ENCODE peak calls at places on chromosome 16, in four cellular contexts. S is H9, Q is mesendoderm, W is H1. I is an unnamed sample.

GRCh38 chr16:80366023-80366422 is 174.8 kb upstream of the DYNLRB2 start:
- DNase-seq in Q (no peak), W (no peak), S (no peak), I (no peak)

GRCh38 chr16:52953215-52953614 is 99.5 kb downstream of the CHD9NB start:
- DNase-seq in W (no peak), S (no peak), Q (no peak), I (no peak)

GRCh38 chr16:88569614-88569984 is 604 bp upstream of the ZC3H18 start:
- DNase-seq in S (no peak), Q (no peak), W (no peak), I (peak; percentile 7)

GRCh38 chr16:66484453-66485213 is 57.5 kb downstream of the BEAN1 start:
- DNase-seq in S (peak; percentile 26), W (no peak), Q (no peak), I (no peak)

GRCh38 chr16:87897563-87898505 is 28.5 kb upstream of the SLC7A5 start:
- DNase-seq in Q (no peak), S (no peak), W (no peak), I (no peak)

GRCh38 chr16:56667581-56668571 is at the start of gene MT1G:
- DNase-seq in W (no peak), Q (no peak), S (peak; percentile 50), I (no peak)

GRCh38 chr16:75007443-75007842 is 8.6 kb downstream of the ZNRF1 start:
- DNase-seq in Q (no peak), S (no peak), W (no peak), I (no peak)

GRCh38 chr16:74842413-74842812 is 67.8 kb upstream of the FA2H start:
- DNase-seq in S (no peak), Q (no peak), W (no peak), I (no peak)

GRCh38 chr16:24701521-24701951 is 27.9 kb upstream of the TNRC6A start:
- DNase-seq in S (no peak), Q (no peak), W (no peak), I (peak; percentile 51)

GRCh38 chr16:89094252-89094901 is 725 bp downstream of the ACSF3 start:
- DNase-seq in Q (peak; percentile 38), W (no peak), S (no peak), I (no peak)

GRCh38 chr16:89431158-89431584 is 59.2 kb downstream of the ANKRD11 start:
- DNase-seq in Q (no peak), S (no peak), W (no peak), I (peak; percentile 96)

GRCh38 chr16:56284521-56284920 is 93.2 kb downstream of the GNAO1 start:
- DNase-seq in Q (no peak), W (no peak), S (no peak), I (no peak)

GRCh38 chr16:11430601-11431317 is 85.5 kb downstream of the RMI2 start:
- DNase-seq in W (no peak), S (no peak), Q (no peak), I (no peak)

GRCh38 chr16:70725024-70725911 is 39.4 kb upstream of the MTSS2 start:
- DNase-seq in S (no peak), W (no peak), Q (no peak), I (no peak)

GRCh38 chr16:72927199-72928088 is 120.5 kb downstream of the ZFHX3 start:
- DNase-seq in W (no peak), Q (no peak), S (no peak), I (peak; percentile 97)

GRCh38 chr16:55499951-55500350 is 8.9 kb upstream of the LPCAT2 start:
- DNase-seq in S (no peak), Q (peak; percentile 43), W (no peak), I (peak; percentile 99)

GRCh38 chr16:75243667-75244224 is 7.7 kb downstream of the BCAR1 start:
- DNase-seq in W (no peak), Q (no peak), S (no peak), I (no peak)

GRCh38 chr16:81005644-81006471 is 827 bp downstream of the CMC2 start:
- DNase-seq in Q (peak; percentile 33), S (no peak), W (no peak), I (peak; percentile 23)

GRCh38 chr16:35176449-35176848 is 1717.0 kb downstream of the TP53TG3F start:
- DNase-seq in W (no peak), S (no peak), Q (no peak), I (no peak)

GRCh38 chr16:89615596-89616090 is 2.2 kb downstream of the DPEP1 start:
- DNase-seq in S (peak; percentile 71), Q (no peak), W (no peak), I (no peak)

GRCh38 chr16:8126313-8126712 is 464.0 kb downstream of the TMEM114 start:
- DNase-seq in Q (no peak), S (no peak), W (no peak), I (no peak)

GRCh38 chr16:53052519-53053501 is at the start of gene CHD9NB:
- DNase-seq in S (no peak), Q (peak; percentile 49), W (no peak), I (peak; percentile 86)

GRCh38 chr16:75244225-75244792 is 7.1 kb downstream of the BCAR1 start:
- DNase-seq in Q (no peak), W (no peak), S (no peak), I (peak; percentile 72)

GRCh38 chr16:88064011-88064888 is 113.0 kb downstream of the BANP start:
- DNase-seq in S (no peak), W (no peak), Q (no peak), I (peak; percentile 5)

GRCh38 chr16:51144203-51144602 is 6.9 kb downstream of the SALL1 start:
- DNase-seq in S (no peak), Q (no peak), W (no peak), I (no peak)
- H4K5ac ChIP-seq in S (no peak overlapping the region), Q (no peak overlapping the region), W (no peak overlapping the region), I (no peak overlapping the region)

GRCh38 chr16:29256501-29256981 is 150.0 kb downstream of the NPIPB11 start:
- DNase-seq in W (no peak), S (peak; percentile 47), Q (peak; percentile 7), I (no peak)
- H4K5ac ChIP-seq in W (no peak overlapping the region), S (no peak overlapping the region), Q (no peak overlapping the region), I (peak overlapping the region; percentile 96)

DNA sequence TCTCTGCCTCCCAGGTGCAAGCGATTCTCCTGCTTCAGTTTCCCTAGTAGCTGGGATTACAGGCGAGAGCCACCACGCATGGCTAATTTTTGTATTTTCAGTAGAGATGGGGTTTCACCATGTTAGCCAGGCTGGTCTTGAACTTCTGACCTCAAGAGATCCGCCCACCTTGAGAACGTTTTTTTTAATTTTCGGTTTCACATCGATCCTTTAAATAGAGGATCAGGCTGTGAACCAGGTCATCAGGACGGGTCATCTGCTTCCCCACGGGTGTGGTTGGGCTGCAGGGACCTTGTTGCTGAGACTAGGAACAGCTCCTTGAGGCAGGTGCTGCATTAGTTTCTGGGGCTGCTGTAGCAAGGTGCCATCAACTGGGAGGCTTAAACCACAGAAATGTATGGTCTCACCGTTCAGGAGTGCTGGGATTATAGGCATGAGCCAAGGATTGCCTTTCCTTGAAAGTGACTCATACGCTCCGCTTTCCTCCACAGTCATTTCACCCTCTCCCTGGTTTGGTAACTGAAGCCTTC is 7.9 kb upstream of the NAGPA start:
- DNase-seq in Q (no peak), W (no peak), S (no peak), I (peak; percentile 83)
- H4K5ac ChIP-seq in Q (no peak overlapping the region), W (no peak overlapping the region), S (no peak overlapping the region), I (no peak overlapping the region)

DNA sequence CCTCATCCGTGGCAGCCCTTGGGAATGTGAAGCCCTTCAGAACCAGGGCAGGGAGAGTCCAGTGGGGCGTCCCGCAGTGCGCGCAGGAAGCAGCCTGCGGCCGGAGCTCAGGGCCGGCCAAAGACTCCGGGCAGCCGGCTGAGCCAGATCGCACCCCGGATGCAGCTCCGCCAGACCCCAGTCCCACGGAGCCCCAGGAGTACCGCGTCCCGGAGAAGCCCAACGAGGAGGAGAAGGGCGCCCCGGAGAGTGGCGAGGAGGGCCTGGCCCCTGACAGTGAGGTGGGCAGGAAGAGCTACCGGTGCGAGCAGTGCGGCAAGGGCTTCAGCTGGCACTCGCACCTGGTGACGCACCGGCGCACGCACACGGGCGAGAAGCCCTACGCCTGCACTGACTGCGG is 6.9 kb downstream of the ZNF205 start:
- DNase-seq in Q (no peak), S (no peak), W (no peak), I (no peak)
- H4K5ac ChIP-seq in Q (no peak overlapping the region), S (no peak overlapping the region), W (no peak overlapping the region), I (no peak overlapping the region)

GRCh38 chr16:83310816-83311215 is 497.0 kb upstream of the HSBP1 start:
- DNase-seq in Q (no peak), W (no peak), S (no peak), I (no peak)
- H4K5ac ChIP-seq in Q (no peak overlapping the region), W (no peak overlapping the region), S (no peak overlapping the region), I (no peak overlapping the region)

GRCh38 chr16:29727452-29727851 is 18.3 kb downstream of the C16orf54 start:
- DNase-seq in S (no peak), Q (no peak), W (no peak), I (no peak)

GRCh38 chr16:29726845-29727379 is 18.9 kb downstream of the C16orf54 start:
- DNase-seq in W (no peak), Q (no peak), S (no peak), I (no peak)

GRCh38 chr16:29734826-29735225 is 11.0 kb downstream of the C16orf54 start:
- DNase-seq in W (no peak), S (no peak), Q (no peak), I (peak; percentile 6)

GRCh38 chr16:29730649-29731048 is 15.1 kb downstream of the C16orf54 start:
- DNase-seq in S (no peak), W (no peak), Q (no peak), I (no peak)

DNA sequence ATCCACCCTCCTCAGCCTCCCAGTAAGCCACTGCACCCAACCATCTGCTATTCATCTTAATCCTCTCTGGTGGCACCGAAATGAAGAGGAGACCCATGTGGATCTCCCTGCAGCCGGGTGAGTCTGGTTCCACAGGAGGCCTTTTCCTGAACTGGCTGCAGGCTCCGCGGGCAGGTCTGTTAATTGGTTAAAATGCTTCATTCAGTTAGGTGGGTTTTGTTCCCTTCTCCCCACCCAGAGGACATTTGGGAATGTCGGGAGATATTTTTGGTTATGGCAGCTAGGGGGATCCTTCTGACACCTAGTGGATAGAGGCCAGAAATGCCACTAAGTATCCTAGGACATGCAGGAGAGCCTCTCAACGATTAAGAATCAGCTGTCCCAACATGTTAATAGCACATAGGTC is 16.7 kb downstream of the C16orf54 start:
- DNase-seq in S (no peak), Q (peak; percentile 79), W (no peak), I (peak; percentile 49)
- H4K5ac ChIP-seq in S (no peak overlapping the region), Q (no peak overlapping the region), W (no peak overlapping the region), I (no peak overlapping the region)

DNA sequence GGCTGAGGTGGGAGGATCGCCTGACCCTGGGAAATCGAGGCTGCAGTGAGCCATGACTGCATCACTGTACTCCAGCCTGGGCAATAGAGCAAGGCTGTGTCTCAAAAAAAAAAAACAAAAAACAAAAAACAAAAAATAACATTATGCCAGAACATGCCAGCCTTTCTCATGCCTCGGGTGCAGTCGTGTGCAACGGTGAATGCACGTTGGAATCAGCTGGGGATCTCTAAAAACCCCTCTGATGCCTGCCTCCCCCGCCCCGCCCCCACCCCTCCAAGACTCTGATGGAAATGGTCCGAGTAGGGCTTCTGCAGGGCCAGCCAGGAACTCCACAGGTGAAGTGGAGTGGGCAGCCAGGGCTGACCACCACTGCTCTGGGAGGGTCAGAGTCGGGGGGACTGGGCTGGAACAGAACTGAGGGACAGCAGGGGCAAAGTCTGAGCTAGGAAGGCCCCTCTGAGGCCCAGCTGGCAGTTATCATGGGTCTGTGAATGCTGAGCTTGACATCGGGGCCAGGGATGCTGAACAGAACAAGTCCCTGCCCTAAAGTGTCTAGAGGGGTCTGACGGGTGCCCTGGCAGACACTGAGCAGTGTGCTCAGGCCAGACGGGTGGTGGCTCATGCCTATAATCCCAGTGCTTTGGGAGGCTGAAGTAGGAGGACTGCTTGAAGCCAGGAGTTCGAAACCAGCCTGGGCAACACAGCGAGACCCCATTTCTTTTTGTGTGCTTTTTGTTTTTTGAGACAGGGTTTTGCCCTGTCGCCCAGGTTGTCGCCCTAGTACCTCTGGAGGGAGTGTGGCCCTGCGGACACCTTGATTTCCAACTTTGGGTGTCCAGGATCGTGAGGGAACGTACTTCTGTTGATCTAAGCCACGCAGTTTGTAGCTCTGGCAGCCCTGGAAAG is 193.4 kb upstream of the GSE1 start:
- DNase-seq in W (no peak), Q (no peak), S (no peak), I (no peak)
- H4K5ac ChIP-seq in W (no peak overlapping the region), Q (no peak overlapping the region), S (no peak overlapping the region), I (no peak overlapping the region)

I was measured in IMR-90.